ENCODE peak calls at places on chromosomes 4 and X, in eight cellular contexts. Z, K, T, V, U, I, P and B are unnamed samples.

GRCh38 chr4:186798951-186799659 is 75.4 kb upstream of the FAT1 start:
- DNase-seq in P (peak; percentile 18), U (no peak), I (peak; percentile 59), Z (no peak), K (no peak), T (no peak), V (no peak), B (no peak)

GRCh38 chr4:80219301-80220025 is 22.2 kb downstream of the PRDM8 start:
- DNase-seq in U (no peak), I (peak; percentile 32), K (peak; percentile 53), Z (no peak), V (peak; percentile 38), P (no peak), T (no peak), B (no peak)

GRCh38 chrX:123833387-123833786 is 26.5 kb upstream of the XIAP start:
- DNase-seq in T (no peak), V (peak; percentile 57), Z (peak; percentile 53), U (peak; percentile 70), P (peak; percentile 51), K (no peak), I (no peak), B (peak; percentile 30)

GRCh38 chr4:30726090-30726668 is 6.0 kb downstream of the PCDH7 start:
- DNase-seq in P (no peak), U (no peak), T (no peak), Z (no peak), V (no peak), I (no peak), K (no peak), B (no peak)

GRCh38 chr4:79686976-79687375 is 278.9 kb upstream of the GK2 start:
- DNase-seq in U (no peak), V (no peak), P (no peak), K (no peak), I (no peak), Z (no peak), T (no peak), B (no peak)

GRCh38 chr4:76088719-76089118 is 14.2 kb downstream of the ART3 start:
- DNase-seq in I (no peak), T (no peak), V (no peak), K (no peak), U (no peak), Z (no peak), P (no peak), B (no peak)

GRCh38 chr4:7014815-7015214 is 28.4 kb upstream of the TADA2B start:
- DNase-seq in K (no peak), T (no peak), P (no peak), Z (no peak), I (no peak), U (no peak), V (no peak), B (no peak)

GRCh38 chrX:30971761-30972603 is 82.9 kb upstream of the TAB3 start:
- DNase-seq in P (peak; percentile 19), V (peak; percentile 15), T (no peak), K (peak; percentile 12), U (peak; percentile 36), I (peak; percentile 18), Z (peak; percentile 7), B (no peak)

GRCh38 chrX:374566-374965 is 12.1 kb downstream of the PPP2R3B start:
- DNase-seq in T (no peak), I (no peak), K (peak; percentile 17), V (peak; percentile 38), P (no peak), Z (no peak), U (no peak), B (no peak)

GRCh38 chrX:39782276-39782675 is 315.5 kb downstream of the BCOR start:
- DNase-seq in P (no peak), Z (no peak), T (no peak), U (no peak), K (no peak), V (no peak), I (no peak), B (no peak)

GRCh38 chr4:158209825-158210807 is at the start of gene TMEM144:
- DNase-seq in U (peak; percentile 87), T (peak; percentile 96), Z (peak; percentile 76), P (peak; percentile 85), V (peak; percentile 81), I (peak; percentile 87), K (peak; percentile 84), B (peak; percentile 59)

GRCh38 chrX:21658152-21658737 is at the start of gene KLHL34:
- DNase-seq in Z (peak; percentile 6), I (no peak), K (no peak), P (no peak), V (no peak), T (no peak), U (peak; percentile 19), B (no peak)

GRCh38 chr4:34516524-34516923 is 1727.8 kb downstream of the ARAP2 start:
- DNase-seq in P (no peak), U (no peak), T (no peak), V (no peak), Z (no peak), K (no peak), I (no peak), B (no peak)

GRCh38 chrX:124406294-124407013 is 60.1 kb downstream of the SH2D1A start:
- DNase-seq in Z (peak; percentile 51), P (peak; percentile 82), K (peak; percentile 13), U (peak; percentile 74), T (no peak), V (peak; percentile 66), I (peak; percentile 47), B (peak; percentile 50)

GRCh38 chrX:71366674-71367256 is 608 bp downstream of the TAF1 start:
- DNase-seq in Z (peak; percentile 21), K (peak; percentile 12), I (no peak), U (peak; percentile 18), V (peak; percentile 27), T (peak; percentile 65), P (peak; percentile 1), B (peak; percentile 13)

GRCh38 chrX:2391869-2392606 is 108.7 kb downstream of the DHRSX start:
- DNase-seq in I (peak; percentile 94), V (no peak), U (peak; percentile 69), K (peak; percentile 42), P (peak; percentile 96), T (no peak), Z (no peak), B (no peak)
- TF ChIP-seq CTCF in I (peak; percentile 22), V (no peak), U (no peak), K (no peak), P (peak; percentile 46), T (no peak), Z (no peak), B (no peak)

GRCh38 chr4:90292438-90292837 is 165.2 kb downstream of the CCSER1 start:
- DNase-seq in P (no peak), I (no peak), K (no peak), V (no peak), T (no peak), Z (no peak), U (no peak), B (no peak)

GRCh38 chr4:90293320-90293719 is 166.1 kb downstream of the CCSER1 start:
- DNase-seq in U (no peak), I (no peak), Z (no peak), P (peak; percentile 8), K (no peak), T (no peak), V (no peak), B (no peak)
- TF ChIP-seq CTCF in U (no peak), I (peak; percentile 28), Z (peak; percentile 79), P (no peak), K (peak; percentile 16), T (peak; percentile 52), V (peak; percentile 71), B (peak; percentile 86)

DNA sequence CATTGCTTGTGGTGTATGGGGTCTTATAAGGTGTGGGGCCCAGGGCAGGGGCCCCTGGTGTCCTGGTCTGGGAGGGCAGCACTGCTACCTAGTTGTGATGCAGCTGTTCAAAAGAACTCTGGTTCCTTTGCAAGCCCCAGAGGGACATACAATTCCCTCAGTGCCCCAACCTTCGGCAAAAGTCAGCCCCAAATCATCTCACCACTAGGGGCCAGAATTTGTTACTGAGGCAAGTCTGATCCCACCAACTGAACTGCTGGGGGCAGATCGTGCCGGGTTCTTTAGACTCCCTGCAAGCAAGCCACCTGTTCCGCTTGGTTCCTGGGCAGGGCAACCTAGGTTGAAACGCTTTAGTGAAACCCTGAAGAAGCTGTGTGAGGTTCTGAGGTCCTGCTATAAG is 180.1 kb upstream of the S100G start:
- DNase-seq in T (no peak), U (no peak), V (no peak), P (no peak), Z (no peak), K (no peak), I (no peak), B (no peak)
- TF ChIP-seq CTCF in T (no peak), U (no peak), V (no peak), P (no peak), Z (no peak), K (no peak), I (no peak), B (peak; percentile 10)

DNA sequence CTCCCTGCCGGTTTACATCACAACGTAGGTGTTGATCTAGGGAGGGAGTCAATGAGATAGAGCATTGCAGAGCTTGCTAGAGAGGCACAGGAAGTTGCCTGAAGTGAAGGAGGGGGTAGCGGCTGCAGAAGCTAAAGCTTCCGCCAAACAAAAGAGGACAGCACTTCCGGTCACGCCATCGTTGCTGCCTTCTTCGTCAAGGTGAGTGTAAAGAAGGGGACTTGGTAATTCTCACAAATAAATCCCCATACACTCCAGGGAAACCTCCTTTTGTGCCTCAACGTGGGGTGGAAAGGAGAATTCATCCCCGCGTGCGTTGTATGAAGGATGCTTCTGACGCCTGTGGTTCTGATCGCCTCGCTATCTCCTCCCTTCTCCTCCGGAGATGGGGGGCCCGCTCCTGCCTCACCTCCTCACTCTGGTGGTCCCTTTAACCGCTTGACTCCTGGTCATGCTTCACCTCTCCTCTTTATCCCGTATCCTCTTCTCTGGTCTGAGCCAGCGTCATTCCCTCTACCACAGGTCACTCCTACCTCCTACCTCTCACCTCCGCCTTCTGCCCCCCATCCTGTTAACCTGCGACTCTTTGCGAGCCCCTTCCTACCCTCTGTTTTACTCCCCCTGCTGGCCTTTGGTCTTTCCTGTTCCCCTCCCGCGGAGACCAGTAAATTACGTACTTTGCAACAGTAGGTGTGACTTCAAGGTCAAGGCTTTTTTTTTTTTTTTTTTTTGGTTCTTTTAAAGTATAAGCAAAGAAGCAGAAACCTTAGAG is 59.9 kb downstream of the GSPT2 start:
- DNase-seq in K (peak; percentile 46), Z (peak; percentile 19), T (peak; percentile 63), I (peak; percentile 60), P (peak; percentile 50), U (peak; percentile 66), V (peak; percentile 33), B (peak; percentile 22)
- TF ChIP-seq CTCF in K (peak; percentile 15), Z (no peak), T (peak; percentile 5), I (no peak), P (peak; percentile 33), U (peak; percentile 33), V (no peak), B (peak; percentile 51)

DNA sequence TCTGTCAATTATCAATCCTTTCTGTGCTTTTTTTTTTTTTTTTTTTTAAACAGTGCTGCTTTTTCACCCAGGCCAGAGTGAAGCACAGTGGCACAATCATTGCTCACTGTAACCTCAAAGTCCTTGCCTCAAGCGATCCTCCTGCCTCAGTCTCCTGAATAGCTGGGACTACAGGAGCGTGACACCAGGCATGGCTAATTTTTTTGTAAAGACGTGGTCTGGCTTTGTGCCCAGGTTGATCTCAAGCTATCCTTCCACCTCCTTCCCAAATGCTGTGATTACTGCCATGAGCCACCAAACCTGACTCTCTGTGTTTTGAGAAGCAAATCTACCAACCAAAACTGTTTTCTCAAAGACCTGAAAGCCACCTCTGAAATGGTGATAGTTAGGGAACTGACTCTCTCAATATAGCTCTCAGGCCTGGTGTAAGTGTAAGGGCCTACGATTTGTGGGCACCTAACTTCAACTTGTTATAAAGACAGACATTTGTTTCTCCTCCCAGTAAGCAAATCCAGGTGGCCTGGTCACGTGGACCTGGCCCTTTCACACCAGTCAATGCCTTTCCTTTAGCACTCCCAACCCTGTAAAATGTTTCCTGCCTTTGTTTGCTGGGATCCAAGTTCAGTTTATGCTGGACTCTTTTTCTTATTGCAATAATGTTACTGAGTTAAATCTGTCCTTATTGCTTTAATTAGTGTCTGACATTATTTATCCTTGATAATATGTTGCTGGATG is 2015.9 kb downstream of the PCDH7 start:
- DNase-seq in I (no peak), U (no peak), P (no peak), T (no peak), K (no peak), Z (no peak), V (no peak), B (no peak)
- TF ChIP-seq CTCF in I (no peak), U (no peak), P (no peak), T (no peak), K (no peak), Z (no peak), V (no peak), B (no peak)